ENCODE peak calls at places on chromosomes 16 and 17, in nine cellular contexts. One of them, this sample, is unnamed.
A peak's percentile ranks its signal among the peaks of the same experiment; 100 is the strongest.

GRCh38 chr17:38815576-38816193 is 9.4 kb downstream of the CWC25 start:
- DNase-seq in transverse colon: no peak
- DNase-seq in esophagus squamous epithelium: no peak
- DNase-seq in lower leg skin: no peak
- DNase-seq in K562: no peak
- DNase-seq in sigmoid colon: no peak
- DNase-seq in A549: peak; percentile 72
- DNase-seq in heart left ventricle: no peak
- DNase-seq in Peyer's patch: no peak
- DNase-seq in this sample: no peak

GRCh38 chr17:13346592-13346991 is 255.1 kb downstream of the HS3ST3A1 start:
- DNase-seq in transverse colon: no peak
- DNase-seq in esophagus squamous epithelium: no peak
- DNase-seq in lower leg skin: no peak
- DNase-seq in K562: no peak
- DNase-seq in sigmoid colon: no peak
- DNase-seq in A549: no peak
- DNase-seq in heart left ventricle: no peak
- DNase-seq in Peyer's patch: no peak
- DNase-seq in this sample: no peak

GRCh38 chr17:42276359-42276608 is at the start of gene STAT5B:
- DNase-seq in transverse colon: peak; percentile 80
- DNase-seq in esophagus squamous epithelium: no peak
- DNase-seq in lower leg skin: no peak
- DNase-seq in K562: peak; percentile 84
- DNase-seq in sigmoid colon: peak; percentile 85
- DNase-seq in A549: peak; percentile 83
- DNase-seq in heart left ventricle: peak; percentile 72
- DNase-seq in Peyer's patch: peak; percentile 85
- DNase-seq in this sample: peak; percentile 88

GRCh38 chr16:49158029-49158642 is 123.5 kb downstream of the CBLN1 start:
- DNase-seq in transverse colon: peak; percentile 26
- DNase-seq in esophagus squamous epithelium: no peak
- DNase-seq in lower leg skin: no peak
- DNase-seq in K562: peak; percentile 64
- DNase-seq in sigmoid colon: no peak
- DNase-seq in A549: peak; percentile 2
- DNase-seq in heart left ventricle: no peak
- DNase-seq in Peyer's patch: no peak
- DNase-seq in this sample: peak; percentile 11

GRCh38 chr16:11402745-11403533 is 57.7 kb downstream of the RMI2 start:
- DNase-seq in transverse colon: no peak
- DNase-seq in esophagus squamous epithelium: no peak
- DNase-seq in lower leg skin: no peak
- DNase-seq in K562: no peak
- DNase-seq in sigmoid colon: no peak
- DNase-seq in A549: no peak
- DNase-seq in heart left ventricle: no peak
- DNase-seq in Peyer's patch: no peak
- DNase-seq in this sample: no peak

GRCh38 chr17:22373911-22374310 is 681.6 kb downstream of the KCNJ18 start:
- DNase-seq in transverse colon: no peak
- DNase-seq in esophagus squamous epithelium: no peak
- DNase-seq in lower leg skin: no peak
- DNase-seq in K562: peak; percentile 13
- DNase-seq in sigmoid colon: no peak
- DNase-seq in A549: no peak
- DNase-seq in heart left ventricle: no peak
- DNase-seq in Peyer's patch: no peak
- DNase-seq in this sample: no peak

GRCh38 chr17:83173997-83174858 is 94.8 kb downstream of the METRNL start:
- DNase-seq in transverse colon: no peak
- DNase-seq in esophagus squamous epithelium: no peak
- DNase-seq in lower leg skin: peak; percentile 12
- DNase-seq in K562: no peak
- DNase-seq in sigmoid colon: peak; percentile 60
- DNase-seq in A549: no peak
- DNase-seq in heart left ventricle: no peak
- DNase-seq in Peyer's patch: peak; percentile 68
- DNase-seq in this sample: peak; percentile 71

GRCh38 chr16:1691956-1692355 is 13.9 kb downstream of the JPT2 start:
- DNase-seq in transverse colon: no peak
- DNase-seq in esophagus squamous epithelium: no peak
- DNase-seq in lower leg skin: no peak
- DNase-seq in K562: no peak
- DNase-seq in sigmoid colon: no peak
- DNase-seq in A549: peak; percentile 82
- DNase-seq in heart left ventricle: no peak
- DNase-seq in Peyer's patch: no peak
- DNase-seq in this sample: no peak

GRCh38 chr16:20928774-20929411 is 28.3 kb downstream of the LYRM1 start:
- DNase-seq in transverse colon: no peak
- DNase-seq in esophagus squamous epithelium: no peak
- DNase-seq in lower leg skin: no peak
- DNase-seq in K562: no peak
- DNase-seq in sigmoid colon: no peak
- DNase-seq in A549: no peak
- DNase-seq in heart left ventricle: no peak
- DNase-seq in Peyer's patch: no peak
- DNase-seq in this sample: no peak

GRCh38 chr17:67375761-67376160 is 1.3 kb upstream of the PITPNC1 start:
- DNase-seq in transverse colon: no peak
- DNase-seq in esophagus squamous epithelium: no peak
- DNase-seq in lower leg skin: no peak
- DNase-seq in K562: no peak
- DNase-seq in sigmoid colon: no peak
- DNase-seq in A549: no peak
- DNase-seq in heart left ventricle: no peak
- DNase-seq in Peyer's patch: no peak
- DNase-seq in this sample: no peak

GRCh38 chr17:42694524-42694923 is 12.2 kb downstream of the CNTNAP1 start:
- DNase-seq in transverse colon: no peak
- DNase-seq in esophagus squamous epithelium: no peak
- DNase-seq in lower leg skin: no peak
- DNase-seq in K562: no peak
- DNase-seq in sigmoid colon: no peak
- DNase-seq in A549: no peak
- DNase-seq in heart left ventricle: no peak
- DNase-seq in Peyer's patch: no peak
- DNase-seq in this sample: no peak

GRCh38 chr17:8740486-8740885 is 4.2 kb downstream of the CCDC42 start:
- DNase-seq in transverse colon: peak; percentile 18
- DNase-seq in esophagus squamous epithelium: no peak
- DNase-seq in lower leg skin: no peak
- DNase-seq in K562: no peak
- DNase-seq in sigmoid colon: no peak
- DNase-seq in A549: no peak
- DNase-seq in heart left ventricle: no peak
- DNase-seq in Peyer's patch: peak; percentile 60
- DNase-seq in this sample: no peak

GRCh38 chr16:89564476-89565255 is 4.2 kb downstream of the RPL13 start:
- DNase-seq in transverse colon: peak; percentile 33
- DNase-seq in esophagus squamous epithelium: no peak
- DNase-seq in lower leg skin: no peak
- DNase-seq in K562: peak; percentile 51
- DNase-seq in sigmoid colon: no peak
- DNase-seq in A549: no peak
- DNase-seq in heart left ventricle: no peak
- DNase-seq in Peyer's patch: no peak
- DNase-seq in this sample: no peak

GRCh38 chr16:89565256-89565505 is 4.7 kb downstream of the RPL13 start:
- DNase-seq in transverse colon: peak; percentile 60
- DNase-seq in esophagus squamous epithelium: no peak
- DNase-seq in lower leg skin: no peak
- DNase-seq in K562: peak; percentile 76
- DNase-seq in sigmoid colon: no peak
- DNase-seq in A549: no peak
- DNase-seq in heart left ventricle: no peak
- DNase-seq in Peyer's patch: no peak
- DNase-seq in this sample: no peak

GRCh38 chr16:89563639-89564392 is 3.3 kb downstream of the RPL13 start:
- DNase-seq in transverse colon: no peak
- DNase-seq in esophagus squamous epithelium: no peak
- DNase-seq in lower leg skin: no peak
- DNase-seq in K562: no peak
- DNase-seq in sigmoid colon: no peak
- DNase-seq in A549: no peak
- DNase-seq in heart left ventricle: no peak
- DNase-seq in Peyer's patch: no peak
- DNase-seq in this sample: no peak

GRCh38 chr16:89567656-89568594 is 7.4 kb downstream of the RPL13 start:
- DNase-seq in transverse colon: no peak
- DNase-seq in esophagus squamous epithelium: no peak
- DNase-seq in lower leg skin: no peak
- DNase-seq in K562: no peak
- DNase-seq in sigmoid colon: no peak
- DNase-seq in A549: no peak
- DNase-seq in heart left ventricle: no peak
- DNase-seq in Peyer's patch: no peak
- DNase-seq in this sample: no peak

GRCh38 chr16:89565506-89566372 is 5.3 kb downstream of the RPL13 start:
- DNase-seq in transverse colon: peak; percentile 66
- DNase-seq in esophagus squamous epithelium: no peak
- DNase-seq in lower leg skin: peak; percentile 40
- DNase-seq in K562: peak; percentile 81
- DNase-seq in sigmoid colon: no peak
- DNase-seq in A549: peak; percentile 50
- DNase-seq in heart left ventricle: peak; percentile 61
- DNase-seq in Peyer's patch: peak; percentile 73
- DNase-seq in this sample: no peak
- TF ChIP-seq POLR2A in transverse colon: peak; percentile 53
- TF ChIP-seq POLR2A in esophagus squamous epithelium: no peak
- TF ChIP-seq POLR2A in lower leg skin: no peak
- TF ChIP-seq POLR2A in K562: peak; percentile 44
- TF ChIP-seq POLR2A in sigmoid colon: no peak
- TF ChIP-seq POLR2A in A549: peak; percentile 37
- TF ChIP-seq POLR2A in heart left ventricle: peak; percentile 15
- TF ChIP-seq POLR2A in Peyer's patch: no peak
- TF ChIP-seq POLR2A in this sample: peak; percentile 56

GRCh38 chr17:45743626-45744326 is 40.3 kb upstream of the CRHR1 start:
- DNase-seq in transverse colon: no peak
- DNase-seq in esophagus squamous epithelium: no peak
- DNase-seq in lower leg skin: no peak
- DNase-seq in K562: no peak
- DNase-seq in sigmoid colon: peak; percentile 34
- DNase-seq in A549: no peak
- DNase-seq in heart left ventricle: no peak
- DNase-seq in Peyer's patch: no peak
- DNase-seq in this sample: no peak

GRCh38 chr17:45748911-45749310 is 35.2 kb upstream of the CRHR1 start:
- DNase-seq in transverse colon: no peak
- DNase-seq in esophagus squamous epithelium: no peak
- DNase-seq in lower leg skin: no peak
- DNase-seq in K562: no peak
- DNase-seq in sigmoid colon: no peak
- DNase-seq in A549: no peak
- DNase-seq in heart left ventricle: no peak
- DNase-seq in Peyer's patch: no peak
- DNase-seq in this sample: no peak

GRCh38 chr17:45747907-45748306 is 36.2 kb upstream of the CRHR1 start:
- DNase-seq in transverse colon: no peak
- DNase-seq in esophagus squamous epithelium: no peak
- DNase-seq in lower leg skin: no peak
- DNase-seq in K562: no peak
- DNase-seq in sigmoid colon: peak; percentile 48
- DNase-seq in A549: no peak
- DNase-seq in heart left ventricle: no peak
- DNase-seq in Peyer's patch: no peak
- DNase-seq in this sample: no peak

GRCh38 chr17:45742251-45742650 is 41.9 kb upstream of the CRHR1 start:
- DNase-seq in transverse colon: no peak
- DNase-seq in esophagus squamous epithelium: no peak
- DNase-seq in lower leg skin: no peak
- DNase-seq in K562: no peak
- DNase-seq in sigmoid colon: no peak
- DNase-seq in A549: no peak
- DNase-seq in heart left ventricle: no peak
- DNase-seq in Peyer's patch: no peak
- DNase-seq in this sample: no peak

GRCh38 chr17:45745843-45746494 is 38.2 kb upstream of the CRHR1 start:
- DNase-seq in transverse colon: no peak
- DNase-seq in esophagus squamous epithelium: no peak
- DNase-seq in lower leg skin: no peak
- DNase-seq in K562: no peak
- DNase-seq in sigmoid colon: peak; percentile 58
- DNase-seq in A549: no peak
- DNase-seq in heart left ventricle: no peak
- DNase-seq in Peyer's patch: no peak
- DNase-seq in this sample: no peak
- TF ChIP-seq POLR2A in transverse colon: no peak
- TF ChIP-seq POLR2A in esophagus squamous epithelium: no peak
- TF ChIP-seq POLR2A in lower leg skin: no peak
- TF ChIP-seq POLR2A in K562: no peak
- TF ChIP-seq POLR2A in sigmoid colon: no peak
- TF ChIP-seq POLR2A in A549: no peak
- TF ChIP-seq POLR2A in heart left ventricle: no peak
- TF ChIP-seq POLR2A in Peyer's patch: no peak
- TF ChIP-seq POLR2A in this sample: no peak

DNA sequence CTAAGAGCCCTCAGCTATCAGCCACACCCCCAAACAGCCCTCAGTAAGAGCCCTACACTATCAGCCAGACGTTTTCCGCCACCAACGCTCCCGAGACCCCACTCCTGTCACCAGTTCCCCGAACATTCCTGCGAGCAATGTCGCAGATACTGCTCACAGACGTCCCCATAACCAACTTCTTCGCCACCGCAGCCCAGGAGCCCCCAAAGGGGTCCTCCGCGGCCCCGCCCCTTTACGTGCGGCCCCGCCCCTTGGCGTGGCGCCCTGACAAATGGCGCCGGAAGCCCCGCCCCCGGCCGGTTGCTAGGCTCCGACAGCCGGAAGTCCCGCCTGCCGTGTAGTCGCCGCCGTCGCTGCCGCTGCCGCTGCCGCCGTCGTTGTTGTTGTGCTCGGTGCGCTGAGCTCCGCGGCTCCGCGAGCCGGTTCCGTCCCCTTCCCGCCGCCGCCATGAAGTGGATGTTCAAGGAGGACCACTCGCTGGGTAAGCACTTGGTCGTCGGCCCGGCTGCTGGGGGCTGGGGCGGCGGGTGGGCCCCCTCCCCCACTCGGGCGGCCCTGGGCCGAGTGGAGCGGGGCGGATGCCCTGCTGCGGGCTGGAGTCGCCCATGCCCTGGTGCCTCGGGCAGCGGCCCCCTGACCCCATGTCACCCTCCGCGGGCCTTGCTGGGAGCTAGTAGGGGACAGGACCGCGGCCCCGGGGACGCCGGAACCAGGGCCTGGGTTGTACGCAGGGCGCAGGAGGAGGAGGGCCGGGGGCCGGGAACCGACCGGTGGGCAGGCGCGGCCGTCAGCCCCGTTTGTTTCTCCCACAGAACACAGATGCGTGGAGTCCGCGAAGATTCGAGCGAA is at the start of gene GABARAPL2:
- DNase-seq in transverse colon: peak; percentile 90
- DNase-seq in esophagus squamous epithelium: peak; percentile 49
- DNase-seq in lower leg skin: peak; percentile 72
- DNase-seq in K562: peak; percentile 87
- DNase-seq in sigmoid colon: peak; percentile 90
- DNase-seq in A549: peak; percentile 76
- DNase-seq in heart left ventricle: peak; percentile 83
- DNase-seq in Peyer's patch: peak; percentile 95
- DNase-seq in this sample: peak; percentile 82
- TF ChIP-seq POLR2A in transverse colon: peak; percentile 85
- TF ChIP-seq POLR2A in esophagus squamous epithelium: no peak
- TF ChIP-seq POLR2A in lower leg skin: no peak
- TF ChIP-seq POLR2A in K562: peak; percentile 68
- TF ChIP-seq POLR2A in sigmoid colon: peak; percentile 68
- TF ChIP-seq POLR2A in A549: peak; percentile 61
- TF ChIP-seq POLR2A in heart left ventricle: peak; percentile 90
- TF ChIP-seq POLR2A in Peyer's patch: peak; percentile 76
- TF ChIP-seq POLR2A in this sample: no peak

GRCh38 chr17:58264407-58265103 is 16.2 kb downstream of the MPO start:
- DNase-seq in transverse colon: no peak
- DNase-seq in esophagus squamous epithelium: no peak
- DNase-seq in lower leg skin: no peak
- DNase-seq in K562: no peak
- DNase-seq in sigmoid colon: no peak
- DNase-seq in A549: no peak
- DNase-seq in heart left ventricle: no peak
- DNase-seq in Peyer's patch: no peak
- DNase-seq in this sample: no peak
- TF ChIP-seq POLR2A in transverse colon: no peak
- TF ChIP-seq POLR2A in esophagus squamous epithelium: no peak
- TF ChIP-seq POLR2A in lower leg skin: no peak
- TF ChIP-seq POLR2A in K562: no peak
- TF ChIP-seq POLR2A in sigmoid colon: no peak
- TF ChIP-seq POLR2A in A549: no peak
- TF ChIP-seq POLR2A in heart left ventricle: no peak
- TF ChIP-seq POLR2A in Peyer's patch: no peak
- TF ChIP-seq POLR2A in this sample: no peak

This sample was measured in GM12891.